ENCODE peak calls at places on chromosomes 7 and 10, in seven cellular contexts. C is progenitor cell of endocrine pancreas, J is astrocyte of the spinal cord, R is GM12865, M is cardiac muscle cell, W is HFFc6, A is tibial artery. U is an unnamed sample.
A peak's percentile ranks its signal among the peaks of the same experiment; 100 is the strongest.

GRCh38 chr10:17196573-17196972 is 4.9 kb downstream of the TRDMT1 start:
- DNase-seq in C (no peak), J (no peak), R (no peak), M (no peak), W (no peak), A (no peak), U (no peak)

GRCh38 chr10:62492012-62492869 is 118.1 kb downstream of the ZNF365 start:
- DNase-seq in C (no peak), J (peak; percentile 14), R (peak; percentile 64), M (peak; percentile 50), W (peak; percentile 9), A (no peak), U (peak; percentile 36)

GRCh38 chr7:5872326-5872725 is 8.3 kb upstream of the OCM start:
- DNase-seq in C (no peak), J (no peak), R (no peak), M (peak; percentile 1), W (no peak), A (no peak), U (no peak)

GRCh38 chr10:24721254-24722106 is 2.2 kb downstream of the ARHGAP21 start:
- DNase-seq in C (peak; percentile 30), J (peak; percentile 30), R (no peak), M (peak; percentile 29), W (no peak), A (peak; percentile 71), U (no peak)

GRCh38 chr10:1050555-1050954 is 1.6 kb upstream of the IDI1 start:
- DNase-seq in C (no peak), J (no peak), R (peak; percentile 77), M (no peak), W (no peak), A (no peak), U (peak; percentile 29)

GRCh38 chr7:116785851-116786250 is 76.5 kb upstream of the CAPZA2 start:
- DNase-seq in C (no peak), J (no peak), R (no peak), M (no peak), W (no peak), A (no peak), U (no peak)

GRCh38 chr7:33500590-33500989 is 371.2 kb downstream of the BBS9 start:
- DNase-seq in C (no peak), J (no peak), R (no peak), M (peak; percentile 23), W (peak; percentile 7), A (no peak), U (no peak)

GRCh38 chr7:156956733-156957132 is 7.2 kb downstream of the NOM1 start:
- DNase-seq in C (no peak), J (no peak), R (no peak), M (no peak), W (no peak), A (no peak), U (no peak)

GRCh38 chr7:2270495-2270894 is 28.5 kb downstream of the NUDT1 start:
- DNase-seq in C (no peak), J (no peak), R (no peak), M (no peak), W (no peak), A (no peak), U (no peak)

GRCh38 chr10:110413049-110413783 is 84.5 kb upstream of the DUSP5 start:
- DNase-seq in C (no peak), J (peak; percentile 74), R (peak; percentile 63), M (no peak), W (no peak), A (no peak), U (no peak)

GRCh38 chr10:42868530-42868929 is 85.9 kb downstream of the BMS1 start:
- DNase-seq in C (no peak), J (no peak), R (no peak), M (no peak), W (no peak), A (peak; percentile 48), U (no peak)

GRCh38 chr10:76675951-76676587 is 961.5 kb downstream of the KCNMA1 start:
- DNase-seq in C (no peak), J (peak; percentile 44), R (no peak), M (peak; percentile 8), W (no peak), A (peak; percentile 93), U (no peak)

GRCh38 chr10:74932648-74933047 is 106.2 kb downstream of the KAT6B start:
- DNase-seq in C (no peak), J (no peak), R (no peak), M (no peak), W (no peak), A (peak; percentile 68), U (no peak)

GRCh38 chr10:92640110-92640509 is 47.2 kb downstream of the KIF11 start:
- DNase-seq in C (no peak), J (peak; percentile 66), R (no peak), M (peak; percentile 77), W (peak; percentile 40), A (no peak), U (no peak)

GRCh38 chr10:114492351-114493037 is 88.2 kb upstream of the AFAP1L2 start:
- DNase-seq in C (no peak), J (peak; percentile 14), R (peak; percentile 45), M (peak; percentile 49), W (no peak), A (no peak), U (no peak)

GRCh38 chr7:79241288-79242055 is 212.0 kb downstream of the MAGI2 start:
- DNase-seq in C (no peak), J (peak; percentile 67), R (no peak), M (peak; percentile 83), W (peak; percentile 77), A (no peak), U (no peak)

GRCh38 chr7:2954433-2954853 is 89.2 kb downstream of the CARD11 start:
- DNase-seq in C (no peak), J (no peak), R (no peak), M (no peak), W (no peak), A (peak; percentile 53), U (no peak)

GRCh38 chr7:108824840-108825540 is 255.3 kb downstream of the DNAJB9 start:
- DNase-seq in C (no peak), J (peak; percentile 96), R (no peak), M (peak; percentile 89), W (no peak), A (no peak), U (no peak)

DNA sequence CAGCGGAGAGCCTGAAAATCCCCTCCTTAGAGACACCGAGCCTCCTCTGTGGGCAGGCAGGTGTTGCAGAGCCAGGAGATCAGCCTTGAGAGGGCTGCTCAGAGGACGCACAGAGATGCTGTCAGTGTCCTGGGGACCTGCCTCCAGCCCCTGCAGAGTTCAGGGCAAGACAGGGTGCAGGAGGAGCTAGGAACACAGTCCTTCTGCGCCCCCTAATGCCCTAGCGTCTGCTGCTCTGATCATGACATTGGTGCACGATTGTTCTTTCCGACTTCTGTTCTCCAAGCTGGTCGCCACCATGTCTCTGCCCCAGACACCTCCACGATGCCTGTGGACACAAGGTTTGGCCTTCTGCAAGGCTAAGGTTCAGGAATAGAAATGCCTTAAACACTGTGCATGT is 613.7 kb upstream of the MKI67 start:
- DNase-seq in C (no peak), J (no peak), R (no peak), M (no peak), W (no peak), A (no peak), U (no peak)
- TF ChIP-seq CTCF in C (peak; percentile 22), J (no peak), R (no peak), M (no peak), W (no peak), A (no peak), U (no peak)

GRCh38 chr7:45662540-45663166 is 88.5 kb downstream of the ADCY1 start:
- DNase-seq in C (no peak), J (no peak), R (no peak), M (no peak), W (no peak), A (peak; percentile 57), U (no peak)

GRCh38 chr7:45665172-45665571 is 91.0 kb downstream of the ADCY1 start:
- DNase-seq in C (no peak), J (no peak), R (no peak), M (no peak), W (no peak), A (no peak), U (no peak)

GRCh38 chr7:45662018-45662417 is 87.8 kb downstream of the ADCY1 start:
- DNase-seq in C (no peak), J (no peak), R (no peak), M (no peak), W (no peak), A (no peak), U (no peak)

GRCh38 chr7:45663167-45663921 is 89.2 kb downstream of the ADCY1 start:
- DNase-seq in C (no peak), J (no peak), R (no peak), M (peak; percentile 33), W (no peak), A (peak; percentile 58), U (peak; percentile 45)

GRCh38 chr7:45663965-45664623 is 89.9 kb downstream of the ADCY1 start:
- DNase-seq in C (no peak), J (no peak), R (no peak), M (no peak), W (no peak), A (peak; percentile 28), U (no peak)
- TF ChIP-seq CTCF in C (no peak), J (no peak), R (no peak), M (no peak), W (no peak), A (no peak), U (no peak)

DNA sequence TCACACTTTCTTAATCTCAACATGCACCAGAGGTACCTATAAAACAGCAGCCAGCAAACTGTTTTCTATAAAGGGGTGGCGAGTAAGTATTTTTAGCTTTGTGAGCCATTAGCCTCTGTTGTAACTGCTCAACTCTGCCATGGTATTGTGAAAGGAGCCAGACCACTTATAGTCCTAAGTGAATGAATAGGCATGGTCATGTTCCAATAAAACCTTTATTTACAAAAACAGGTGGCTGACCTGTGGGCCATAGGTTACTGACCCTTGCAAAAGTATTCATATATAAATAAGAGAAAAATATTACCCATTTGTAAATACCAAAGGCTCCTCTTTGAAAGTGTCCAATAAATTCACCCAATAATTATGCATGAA is 50.3 kb downstream of the ICA1 start:
- DNase-seq in C (no peak), J (no peak), R (no peak), M (no peak), W (no peak), A (no peak), U (no peak)
- TF ChIP-seq CTCF in C (no peak), J (no peak), R (no peak), M (no peak), W (no peak), A (no peak), U (no peak)

DNA sequence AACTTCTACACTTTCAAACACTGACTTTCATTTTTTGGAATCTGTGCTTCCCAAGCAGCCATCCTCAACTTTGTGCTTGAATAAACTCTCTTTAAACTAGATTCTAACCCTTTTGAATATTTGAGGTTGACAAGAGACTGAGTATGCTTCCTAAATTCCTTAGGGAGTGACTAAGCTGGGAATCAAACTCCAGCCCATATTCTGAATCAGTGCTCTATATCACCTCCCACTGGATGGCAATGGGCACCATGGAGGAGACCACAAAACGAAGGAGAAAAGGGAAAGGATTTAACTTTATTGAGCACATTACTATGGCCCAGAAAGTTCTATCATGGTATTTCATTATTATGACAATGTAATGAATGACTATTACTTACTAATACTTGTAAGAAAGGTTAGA is 17.2 kb upstream of the SLC26A4 start:
- DNase-seq in C (no peak), J (peak; percentile 70), R (no peak), M (peak; percentile 56), W (peak; percentile 70), A (no peak), U (no peak)
- TF ChIP-seq CTCF in C (no peak), J (peak; percentile 53), R (no peak), M (peak; percentile 42), W (peak; percentile 68), A (no peak), U (no peak)

U was measured in GM13977.